ENCODE peak calls at places on chromosomes 6 and 20, in eight cellular contexts. E is IMR-90, U is testis, F is PC-3, G is colonic mucosa, V is body of pancreas, Y is dorsolateral prefrontal cortex, P is heart left ventricle. Z is an unnamed sample.

GRCh38 chr6:96886519-96886918 is 11.2 kb downstream of the NDUFAF4 start:
- DNase-seq in E (no peak), U (no peak), F (no peak), G (no peak), V (no peak), Y (no peak), P (no peak), Z (no peak)

GRCh38 chr6:156658186-156658585 is 119.0 kb upstream of the ARID1B start:
- DNase-seq in E (peak), U (peak), F (no peak), G (no peak), V (no peak), Y (no peak), P (peak), Z (peak)

GRCh38 chr6:116436586-116436985 is 24.6 kb upstream of the CALHM6 start:
- DNase-seq in E (no peak), U (no peak), F (no peak), G (no peak), V (no peak), Y (no peak), P (no peak), Z (no peak)

GRCh38 chr20:32484221-32485125 is 100.7 kb downstream of the NOL4L start:
- DNase-seq in E (no peak), U (peak), F (peak), G (peak), V (peak), Y (no peak), P (no peak), Z (no peak)

GRCh38 chr6:37083243-37084138 is 78.0 kb downstream of the FGD2 start:
- DNase-seq in E (peak), U (peak), F (no peak), G (peak), V (peak), Y (peak), P (peak), Z (no peak)

GRCh38 chr20:45383131-45383530 is 5.0 kb upstream of the TP53TG5 start:
- DNase-seq in E (peak), U (no peak), F (peak), G (no peak), V (no peak), Y (no peak), P (no peak), Z (no peak)

GRCh38 chr6:131911951-131912350 is 39.2 kb downstream of the CCN2 start:
- DNase-seq in E (peak), U (no peak), F (no peak), G (no peak), V (no peak), Y (no peak), P (no peak), Z (no peak)

GRCh38 chr6:68958327-68958726 is 323.2 kb downstream of the ADGRB3 start:
- DNase-seq in E (no peak), U (no peak), F (peak), G (no peak), V (no peak), Y (no peak), P (no peak), Z (no peak)

GRCh38 chr6:145137425-145137824 is 597.9 kb downstream of the EPM2A start:
- DNase-seq in E (peak), U (no peak), F (peak), G (no peak), V (no peak), Y (no peak), P (no peak), Z (no peak)

GRCh38 chr20:37852666-37853065 is 50.3 kb upstream of the VSTM2L start:
- DNase-seq in E (peak), U (no peak), F (peak), G (no peak), V (no peak), Y (no peak), P (no peak), Z (no peak)

GRCh38 chr6:169887529-169888140 is 136.2 kb downstream of the ERMARD start:
- DNase-seq in E (no peak), U (no peak), F (no peak), G (no peak), V (no peak), Y (no peak), P (no peak), Z (no peak)

GRCh38 chr20:62147125-62147524 is 3.6 kb downstream of the SS18L1 start:
- DNase-seq in E (no peak), U (no peak), F (no peak), G (no peak), V (no peak), Y (no peak), P (no peak), Z (no peak)

GRCh38 chr6:52180787-52181558 is 5.2 kb upstream of the IL17A start:
- DNase-seq in E (no peak), U (no peak), F (no peak), G (no peak), V (no peak), Y (no peak), P (no peak), Z (no peak)

GRCh38 chr6:33677689-33678088 is 33.8 kb downstream of the UQCC2 start:
- DNase-seq in E (no peak), U (no peak), F (no peak), G (no peak), V (no peak), Y (no peak), P (no peak), Z (no peak)

GRCh38 chr20:45407067-45407745 is 883 bp upstream of the DBNDD2 start:
- DNase-seq in E (no peak), U (peak), F (no peak), G (peak), V (peak), Y (peak), P (peak), Z (no peak)

GRCh38 chr20:16560661-16561060 is 12.6 kb downstream of the KIF16B start:
- DNase-seq in E (no peak), U (no peak), F (peak), G (no peak), V (no peak), Y (no peak), P (no peak), Z (no peak)

GRCh38 chr6:99288668-99289067 is 60.8 kb downstream of the FAXC start:
- DNase-seq in E (no peak), U (no peak), F (no peak), G (no peak), V (no peak), Y (no peak), P (no peak), Z (no peak)

GRCh38 chr6:17485946-17486345 is 92.6 kb downstream of the CAP2 start:
- DNase-seq in E (no peak), U (no peak), F (no peak), G (no peak), V (no peak), Y (no peak), P (no peak), Z (no peak)

GRCh38 chr6:29631860-29632731 is 887 bp downstream of the GABBR1 start:
- DNase-seq in E (peak), U (peak), F (peak), G (peak), V (peak), Y (no peak), P (peak), Z (no peak)

GRCh38 chr20:17859616-17860232 is 108.9 kb downstream of the SNX5 start:
- DNase-seq in E (no peak), U (no peak), F (no peak), G (no peak), V (peak), Y (peak), P (peak), Z (no peak)

GRCh38 chr6:11761744-11762620 is 16.6 kb downstream of the ADTRP start:
- DNase-seq in E (no peak), U (no peak), F (no peak), G (peak), V (no peak), Y (no peak), P (no peak), Z (no peak)

GRCh38 chr6:118771253-118771652 is 119.9 kb upstream of the CEP85L start:
- DNase-seq in E (no peak), U (no peak), F (peak), G (no peak), V (no peak), Y (no peak), P (no peak), Z (no peak)

GRCh38 chr6:51147756-51148155 is 329.1 kb downstream of the TFAP2B start:
- DNase-seq in E (no peak), U (no peak), F (peak), G (no peak), V (no peak), Y (no peak), P (no peak), Z (no peak)

GRCh38 chr6:151430886-151431285 is 21.0 kb downstream of the RMND1 start:
- DNase-seq in E (no peak), U (no peak), F (no peak), G (no peak), V (no peak), Y (no peak), P (no peak), Z (no peak)

GRCh38 chr20:35018578-35019371 is 63.1 kb downstream of the MYH7B start:
- DNase-seq in E (no peak), U (no peak), F (no peak), G (no peak), V (no peak), Y (no peak), P (no peak), Z (no peak)

GRCh38 chr6:149869275-149869892 is 5.2 kb upstream of the LRP11 start:
- DNase-seq in E (no peak), U (no peak), F (no peak), G (no peak), V (no peak), Y (no peak), P (no peak), Z (no peak)
- H3K27ac ChIP-seq in E (no peak), U (no peak), F (no peak), G (no peak), V (no peak), Y (no peak), P (no peak), Z (no peak)

GRCh38 chr6:55943329-55943728 is 67.9 kb upstream of the BMP5 start:
- DNase-seq in E (peak), U (no peak), F (no peak), G (no peak), V (no peak), Y (no peak), P (no peak), Z (no peak)

GRCh38 chr6:55937227-55937626 is 61.8 kb upstream of the BMP5 start:
- DNase-seq in E (no peak), U (no peak), F (no peak), G (no peak), V (no peak), Y (no peak), P (no peak), Z (no peak)

GRCh38 chr6:55941713-55942112 is 66.3 kb upstream of the BMP5 start:
- DNase-seq in E (peak), U (no peak), F (peak), G (no peak), V (no peak), Y (no peak), P (no peak), Z (no peak)
- TF ChIP-seq CTCF in E (peak), U (no peak), F (peak), G (no peak), V (no peak), Y (no peak), P (peak), Z (peak)

DNA sequence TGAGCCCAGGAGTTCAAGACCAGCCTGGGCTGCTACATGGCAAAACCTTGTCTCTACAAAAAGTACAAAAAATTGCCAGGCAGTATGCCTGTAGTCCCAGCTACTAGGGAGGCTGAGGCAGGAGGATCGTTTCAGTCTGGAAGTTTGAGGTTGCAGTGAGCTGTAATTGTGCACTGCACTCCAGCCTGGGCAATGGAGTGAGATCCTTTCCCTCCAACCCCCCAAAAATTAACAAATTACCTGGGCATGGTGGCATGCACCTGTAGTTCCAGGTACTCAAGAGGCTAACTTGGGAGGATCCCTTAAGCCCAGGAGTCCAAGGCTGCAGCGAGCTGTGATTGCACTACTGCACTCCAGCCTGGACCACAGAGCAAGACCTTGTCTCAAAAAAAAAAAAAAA is 29.4 kb upstream of the GMPR start:
- DNase-seq in E (no peak), U (no peak), F (no peak), G (no peak), V (no peak), Y (no peak), P (no peak), Z (no peak)
- H3K27ac ChIP-seq in E (no peak), U (no peak), F (no peak), G (no peak), V (no peak), Y (no peak), P (no peak), Z (no peak)

GRCh38 chr6:160102399-160102798 is 19.2 kb upstream of the SLC22A1 start:
- DNase-seq in E (no peak), U (no peak), F (no peak), G (no peak), V (no peak), Y (no peak), P (no peak), Z (no peak)

GRCh38 chr6:160103825-160104100 is 17.9 kb upstream of the SLC22A1 start:
- DNase-seq in E (no peak), U (no peak), F (no peak), G (no peak), V (no peak), Y (no peak), P (no peak), Z (no peak)

GRCh38 chr6:160104821-160105517 is 16.6 kb upstream of the SLC22A1 start:
- DNase-seq in E (no peak), U (no peak), F (no peak), G (no peak), V (no peak), Y (no peak), P (no peak), Z (no peak)

GRCh38 chr6:160101262-160102205 is 20.1 kb upstream of the SLC22A1 start:
- DNase-seq in E (no peak), U (no peak), F (no peak), G (no peak), V (no peak), Y (no peak), P (no peak), Z (no peak)

DNA sequence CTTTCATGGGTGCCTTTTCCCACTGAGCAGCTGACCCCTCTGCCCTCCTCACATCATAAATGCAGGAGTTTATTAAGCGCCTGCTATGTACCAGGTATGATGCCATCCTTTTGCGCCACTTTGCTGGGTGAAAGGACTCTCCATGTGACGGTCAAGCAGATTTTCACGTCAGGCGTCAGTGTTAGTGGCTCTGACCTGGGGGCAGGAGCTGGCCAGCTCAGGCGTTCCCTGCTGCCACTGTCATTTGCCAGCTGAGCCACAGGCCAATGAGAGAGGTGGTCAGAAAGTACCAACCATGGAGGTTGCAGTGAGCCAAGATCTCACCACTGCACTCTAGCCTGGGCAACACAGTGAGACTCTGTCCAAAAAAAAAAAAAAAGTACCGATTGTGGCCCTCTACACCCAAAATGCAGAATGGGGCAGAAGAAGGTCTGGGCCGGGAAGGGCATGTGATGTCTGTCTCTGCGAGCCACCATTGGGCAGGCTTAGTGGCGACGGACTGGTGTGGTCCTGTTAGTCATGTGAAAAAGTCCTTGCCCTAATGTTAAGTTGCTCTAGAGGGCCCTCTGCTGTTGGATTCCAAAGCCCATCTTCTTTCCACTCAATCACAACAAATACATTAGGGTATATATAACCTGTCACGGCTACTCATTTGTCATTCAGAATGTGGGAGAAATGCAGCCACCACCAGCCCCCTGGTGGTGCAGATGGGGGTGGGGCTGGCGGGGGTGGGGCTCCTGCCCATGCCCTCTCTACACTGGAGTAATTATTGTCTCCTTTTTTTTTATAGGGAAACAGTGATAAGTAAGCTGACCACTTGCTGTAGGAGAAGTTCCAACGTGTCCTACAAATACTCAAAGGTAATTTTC is 18.4 kb upstream of the SLC22A1 start:
- DNase-seq in E (peak), U (no peak), F (peak), G (peak), V (no peak), Y (no peak), P (no peak), Z (no peak)
- TF ChIP-seq CTCF in E (peak), U (peak), F (peak), G (peak), V (peak), Y (peak), P (peak), Z (peak)

GRCh38 chr6:137977814-137978213 is 110.8 kb downstream of the TNFAIP3 start:
- DNase-seq in E (no peak), U (no peak), F (no peak), G (no peak), V (no peak), Y (no peak), P (peak), Z (no peak)
- H3K27ac ChIP-seq in E (no peak), U (no peak), F (peak), G (no peak), V (no peak), Y (no peak), P (peak), Z (no peak)

GRCh38 chr6:13278184-13278583 is 50.2 kb downstream of the TBC1D7 start:
- DNase-seq in E (no peak), U (no peak), F (no peak), G (no peak), V (no peak), Y (no peak), P (no peak), Z (no peak)
- TF ChIP-seq CTCF in E (no peak), U (no peak), F (peak), G (no peak), V (no peak), Y (no peak), P (peak), Z (no peak)

Z was measured in AG04450.